ENCODE peak calls at places on chromosomes 3 and 15, in nine cellular contexts. U, G, S, E, C, Y, Z, A and Q are unnamed samples.

GRCh38 chr3:4994144-4994730 is 15.0 kb downstream of the BHLHE40 start:
- DNase-seq in U (no peak), G (no peak), S (no peak), E (no peak), C (peak; percentile 69), Y (no peak), Z (peak; percentile 86), A (no peak), Q (no peak)

GRCh38 chr3:38229036-38229435 is 36.6 kb upstream of the SLC22A13 start:
- DNase-seq in U (no peak), G (no peak), S (no peak), E (no peak), C (no peak), Y (no peak), Z (no peak), A (no peak), Q (no peak)

GRCh38 chr15:48469681-48470080 is 138.5 kb downstream of the DUT start:
- DNase-seq in U (no peak), G (no peak), S (no peak), E (no peak), C (no peak), Y (no peak), Z (no peak), A (no peak), Q (no peak)

GRCh38 chr3:108410531-108410984 is 99.8 kb downstream of the MYH15 start:
- DNase-seq in U (no peak), G (no peak), S (no peak), E (no peak), C (no peak), Y (no peak), Z (no peak), A (no peak), Q (no peak)

GRCh38 chr3:172046268-172046915 is 7.0 kb downstream of the FNDC3B start:
- DNase-seq in U (no peak), G (no peak), S (no peak), E (no peak), C (no peak), Y (no peak), Z (no peak), A (no peak), Q (no peak)

GRCh38 chr3:7075120-7075519 is 214.2 kb downstream of the GRM7 start:
- DNase-seq in U (no peak), G (no peak), S (no peak), E (no peak), C (no peak), Y (no peak), Z (no peak), A (no peak), Q (no peak)

GRCh38 chr15:73322665-73323373 is 45.9 kb downstream of the HCN4 start:
- DNase-seq in U (peak; percentile 60), G (no peak), S (no peak), E (no peak), C (no peak), Y (no peak), Z (no peak), A (no peak), Q (no peak)

GRCh38 chr15:67914537-67915373 is 74.9 kb upstream of the RNU6-1 start:
- DNase-seq in U (peak; percentile 55), G (no peak), S (peak; percentile 26), E (no peak), C (peak; percentile 16), Y (no peak), Z (no peak), A (no peak), Q (no peak)

GRCh38 chr3:151864423-151865101 is 8.9 kb upstream of the SUCNR1 start:
- DNase-seq in U (no peak), G (no peak), S (no peak), E (peak; percentile 51), C (peak; percentile 22), Y (no peak), Z (peak; percentile 66), A (no peak), Q (no peak)

GRCh38 chr3:152834354-152835310 is at the start of gene P2RY1:
- DNase-seq in U (peak; percentile 84), G (peak; percentile 32), S (peak; percentile 56), E (no peak), C (peak; percentile 27), Y (no peak), Z (peak; percentile 87), A (no peak), Q (no peak)

GRCh38 chr15:34889486-34889885 is 80.1 kb downstream of the AQR start:
- DNase-seq in U (no peak), G (no peak), S (no peak), E (no peak), C (no peak), Y (no peak), Z (peak; percentile 23), A (no peak), Q (no peak)

GRCh38 chr15:32651229-32651837 is 9.8 kb downstream of the SCG5 start:
- DNase-seq in U (no peak), G (no peak), S (peak; percentile 43), E (peak; percentile 60), C (peak; percentile 56), Y (peak; percentile 9), Z (peak; percentile 77), A (peak; percentile 10), Q (peak; percentile 45)

GRCh38 chr3:136197159-136197715 is 1.1 kb upstream of the MSL2 start:
- DNase-seq in U (no peak), G (no peak), S (no peak), E (no peak), C (no peak), Y (no peak), Z (no peak), A (no peak), Q (no peak)

GRCh38 chr15:92624401-92624991 is 31.1 kb downstream of the FAM174B start:
- DNase-seq in U (no peak), G (no peak), S (peak; percentile 84), E (no peak), C (no peak), Y (no peak), Z (no peak), A (no peak), Q (no peak)

GRCh38 chr15:91864669-91865068 is 11.2 kb downstream of the SLCO3A1 start:
- DNase-seq in U (no peak), G (no peak), S (no peak), E (no peak), C (no peak), Y (no peak), Z (no peak), A (no peak), Q (no peak)

GRCh38 chr3:37053753-37054152 is 60.4 kb downstream of the MLH1 start:
- DNase-seq in U (no peak), G (no peak), S (no peak), E (no peak), C (no peak), Y (no peak), Z (no peak), A (no peak), Q (no peak)

GRCh38 chr15:44286814-44287555 is 1.5 kb upstream of the GOLM2 start:
- DNase-seq in U (no peak), G (no peak), S (no peak), E (no peak), C (no peak), Y (no peak), Z (peak; percentile 11), A (no peak), Q (no peak)

GRCh38 chr15:33160054-33160453 is 34.5 kb downstream of the FMN1 start:
- DNase-seq in U (no peak), G (no peak), S (no peak), E (no peak), C (no peak), Y (no peak), Z (no peak), A (no peak), Q (no peak)

GRCh38 chr3:181700168-181701087 is 11.3 kb upstream of the SOX2 start:
- DNase-seq in U (no peak), G (no peak), S (peak; percentile 71), E (peak; percentile 14), C (peak; percentile 28), Y (no peak), Z (peak; percentile 83), A (no peak), Q (no peak)

GRCh38 chr15:101773496-101774100 is 29.7 kb upstream of the OR4F6 start:
- DNase-seq in U (no peak), G (no peak), S (no peak), E (no peak), C (no peak), Y (no peak), Z (peak; percentile 25), A (no peak), Q (no peak)

GRCh38 chr3:60333710-60334109 is 917.5 kb downstream of the FHIT start:
- DNase-seq in U (no peak), G (no peak), S (no peak), E (no peak), C (no peak), Y (no peak), Z (peak; percentile 10), A (no peak), Q (no peak)

GRCh38 chr3:12716605-12717121 is 42.4 kb downstream of the TMEM40 start:
- DNase-seq in U (no peak), G (no peak), S (no peak), E (no peak), C (peak; percentile 14), Y (no peak), Z (no peak), A (no peak), Q (no peak)

GRCh38 chr3:50230106-50230832 is 5.7 kb upstream of the GNAI2 start:
- DNase-seq in U (peak; percentile 54), G (peak; percentile 24), S (no peak), E (no peak), C (no peak), Y (no peak), Z (no peak), A (no peak), Q (no peak)

GRCh38 chr15:74311734-74312444 is 55.6 kb downstream of the CYP11A1 start:
- DNase-seq in U (no peak), G (no peak), S (no peak), E (no peak), C (no peak), Y (no peak), Z (peak; percentile 19), A (no peak), Q (no peak)

GRCh38 chr15:38254065-38254883 is 1.6 kb downstream of the SPRED1 start:
- DNase-seq in U (no peak), G (no peak), S (peak; percentile 43), E (no peak), C (peak; percentile 57), Y (peak; percentile 17), Z (peak; percentile 84), A (peak; percentile 12), Q (peak; percentile 22)

GRCh38 chr3:20736287-20736686 is 550.3 kb upstream of the SGO1 start:
- DNase-seq in U (no peak), G (no peak), S (no peak), E (no peak), C (no peak), Y (no peak), Z (no peak), A (no peak), Q (no peak)